ENCODE peak calls at places on chromosome X, in eight cellular contexts. V is A549, G is Calu3, M is pancreas, N is neural progenitor cell, A is kidney, Q is progenitor cell of endocrine pancreas, S is stomach. P is an unnamed sample.

GRCh38 chrX:149871940-149872339 is 9.0 kb upstream of the MAGEA8 start:
- DNase-seq in V (no peak), G (peak; percentile 69), M (no peak), N (peak; percentile 39), A (peak; percentile 32), Q (no peak), S (peak; percentile 56), P (peak; percentile 42)

GRCh38 chrX:68084765-68085164 is 348.5 kb downstream of the OPHN1 start:
- DNase-seq in V (no peak), G (no peak), M (no peak), N (no peak), A (no peak), Q (no peak), S (no peak), P (no peak)

GRCh38 chrX:97563531-97564133 is 679.9 kb downstream of the RPA4 start:
- DNase-seq in V (no peak), G (peak; percentile 6), M (no peak), N (no peak), A (peak; percentile 37), Q (no peak), S (peak; percentile 31), P (no peak)

GRCh38 chrX:85836868-85837267 is 210.5 kb downstream of the CHM start:
- DNase-seq in V (no peak), G (no peak), M (no peak), N (no peak), A (no peak), Q (no peak), S (no peak), P (no peak)

GRCh38 chrX:12249997-12250396 is 111.7 kb downstream of the FRMPD4 start:
- DNase-seq in V (no peak), G (no peak), M (no peak), N (no peak), A (no peak), Q (no peak), S (no peak), P (no peak)

GRCh38 chrX:552496-552895 is 78.1 kb upstream of the SHOX start:
- DNase-seq in V (no peak), G (no peak), M (no peak), N (no peak), A (no peak), Q (no peak), S (no peak), P (no peak)

GRCh38 chrX:15136795-15137194 is 133.1 kb downstream of the ASB9 start:
- DNase-seq in V (no peak), G (no peak), M (no peak), N (no peak), A (no peak), Q (no peak), S (no peak), P (no peak)

GRCh38 chrX:146224442-146224841 is 406.8 kb downstream of the SLITRK2 start:
- DNase-seq in V (no peak), G (no peak), M (no peak), N (peak; percentile 20), A (no peak), Q (no peak), S (no peak), P (no peak)

GRCh38 chrX:106875151-106875550 is 28.0 kb downstream of the RIPPLY1 start:
- DNase-seq in V (no peak), G (no peak), M (no peak), N (no peak), A (no peak), Q (no peak), S (no peak), P (no peak)

DNA sequence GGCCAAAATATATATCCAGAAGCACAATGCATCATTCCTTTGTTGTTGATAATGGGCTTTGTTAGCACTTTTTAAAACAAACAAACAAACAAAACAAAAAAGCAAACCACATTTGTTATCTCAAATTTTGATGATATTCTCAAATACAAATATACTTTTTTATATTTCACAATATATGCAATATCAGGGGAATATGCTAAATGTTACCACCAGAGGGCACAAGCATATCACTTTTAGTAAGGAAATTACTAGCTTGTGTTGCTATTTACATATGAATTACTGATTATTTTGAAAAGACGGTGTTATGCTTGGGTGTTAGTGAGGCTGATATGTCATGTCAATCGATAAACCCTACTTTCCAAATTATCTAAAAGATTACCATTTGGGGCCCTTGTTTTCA is 29.1 kb downstream of the RIPPLY1 start:
- DNase-seq in V (peak; percentile 10), G (peak; percentile 9), M (no peak), N (peak; percentile 12), A (no peak), Q (no peak), S (no peak), P (no peak)
- TF ChIP-seq CTCF in V (peak; percentile 73), G (peak; percentile 36), M (peak; percentile 17), N (peak; percentile 62), A (no peak), Q (peak; percentile 60), S (no peak), P (peak; percentile 61)

GRCh38 chrX:36640232-36640631 is 367.9 kb upstream of the FAM47C start:
- DNase-seq in V (no peak), G (no peak), M (no peak), N (no peak), A (no peak), Q (no peak), S (no peak), P (no peak)
- TF ChIP-seq CTCF in V (no peak), G (no peak), M (no peak), N (no peak), A (no peak), Q (no peak), S (no peak), P (no peak)

GRCh38 chrX:129116651-129117050 is 406.6 kb downstream of the SMARCA1 start:
- DNase-seq in V (no peak), G (no peak), M (no peak), N (peak; percentile 33), A (no peak), Q (no peak), S (no peak), P (no peak)
- TF ChIP-seq CTCF in V (no peak), G (no peak), M (no peak), N (peak; percentile 30), A (no peak), Q (no peak), S (no peak), P (no peak)

DNA sequence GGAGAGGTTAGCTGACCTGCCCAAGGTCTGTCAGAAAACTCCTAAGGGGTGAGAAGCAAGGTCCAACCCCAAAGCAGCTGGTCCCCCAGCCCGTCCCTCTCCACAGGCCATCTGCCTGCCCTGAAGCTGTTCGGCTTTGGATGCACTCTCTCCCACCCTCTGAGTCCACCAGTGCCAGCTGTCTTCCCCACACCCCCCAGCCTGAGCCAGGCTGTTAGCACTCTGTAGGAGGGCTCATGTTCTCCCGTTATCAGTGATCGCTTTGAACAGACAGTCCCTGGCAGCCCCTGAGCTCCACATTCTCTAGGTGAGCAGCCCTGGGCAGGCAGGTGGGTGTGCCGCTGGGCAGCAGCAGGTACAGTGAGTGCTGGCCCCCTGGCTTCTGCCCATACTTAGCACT is 16.0 kb downstream of the ZNF185 start:
- DNase-seq in V (no peak), G (no peak), M (no peak), N (no peak), A (no peak), Q (no peak), S (no peak), P (no peak)
- TF ChIP-seq CTCF in V (no peak), G (no peak), M (no peak), N (no peak), A (no peak), Q (no peak), S (no peak), P (no peak)

GRCh38 chrX:152641996-152642395 is 4.3 kb downstream of the GABRQ start:
- DNase-seq in V (no peak), G (peak; percentile 21), M (no peak), N (peak; percentile 63), A (no peak), Q (no peak), S (no peak), P (peak; percentile 22)
- TF ChIP-seq CTCF in V (no peak), G (no peak), M (no peak), N (peak; percentile 44), A (no peak), Q (no peak), S (no peak), P (peak; percentile 24)

GRCh38 chrX:140697618-140698017 is 11.9 kb upstream of the LINC00632 start:
- DNase-seq in V (no peak), G (no peak), M (no peak), N (no peak), A (no peak), Q (no peak), S (no peak), P (no peak)

GRCh38 chrX:140701480-140701879 is 8.1 kb upstream of the LINC00632 start:
- DNase-seq in V (no peak), G (no peak), M (no peak), N (no peak), A (no peak), Q (no peak), S (no peak), P (no peak)
- TF ChIP-seq CTCF in V (peak; percentile 45), G (no peak), M (no peak), N (peak; percentile 43), A (peak; percentile 25), Q (peak; percentile 58), S (no peak), P (peak; percentile 27)

P was measured in nephron progenitor cell.